ENCODE peak calls at places on chromosomes 11 and 22, in five cellular contexts. X, W, P, T and C are unnamed samples.

GRCh38 chr11:92830382-92831148 is 138.9 kb upstream of the MTNR1B start:
- DNase-seq in X (no peak), W (no peak), P (no peak), T (no peak), C (no peak)

GRCh38 chr11:68412593-68413475 is 47.7 kb upstream of the PPP6R3 start:
- DNase-seq in X (no peak), W (no peak), P (no peak), T (no peak), C (peak; percentile 85)

GRCh38 chr11:122141757-122142156 is 25.7 kb upstream of the BLID start:
- DNase-seq in X (no peak), W (no peak), P (no peak), T (no peak), C (no peak)

GRCh38 chr22:44085743-44086741 is 61.9 kb downstream of the PARVB start:
- DNase-seq in X (peak; percentile 52), W (peak; percentile 50), P (peak; percentile 10), T (peak; percentile 43), C (peak; percentile 27)

GRCh38 chr11:47541070-47541469 is 11.9 kb downstream of the CELF1 start:
- DNase-seq in X (no peak), W (no peak), P (no peak), T (no peak), C (no peak)

GRCh38 chr11:46006418-46007070 is 84.1 kb downstream of the LARGE2 start:
- DNase-seq in X (peak; percentile 63), W (peak; percentile 87), P (no peak), T (peak; percentile 71), C (peak; percentile 37)

GRCh38 chr11:75558939-75559843 is 2.9 kb upstream of the SERPINH1 start:
- DNase-seq in X (no peak), W (peak; percentile 84), P (no peak), T (no peak), C (no peak)

GRCh38 chr22:49601614-49602321 is 225.9 kb downstream of the BRD1 start:
- DNase-seq in X (no peak), W (no peak), P (no peak), T (no peak), C (no peak)

GRCh38 chr11:104161751-104162450 is 2.0 kb downstream of the PDGFD start:
- DNase-seq in X (no peak), W (no peak), P (no peak), T (no peak), C (no peak)

GRCh38 chr11:130801287-130802146 is 114.8 kb downstream of the SNX19 start:
- DNase-seq in X (no peak), W (no peak), P (no peak), T (no peak), C (no peak)

GRCh38 chr22:50274311-50274710 is 4.1 kb upstream of the MAPK11 start:
- DNase-seq in X (no peak), W (peak; percentile 64), P (no peak), T (peak; percentile 44), C (no peak)

GRCh38 chr22:38751422-38752346 is 4.1 kb downstream of the SUN2 start:
- DNase-seq in X (no peak), W (no peak), P (no peak), T (no peak), C (peak; percentile 65)

GRCh38 chr11:64844330-64845124 is at the start of gene CDC42BPG:
- DNase-seq in X (peak; percentile 57), W (peak; percentile 89), P (no peak), T (peak; percentile 27), C (no peak)

GRCh38 chr11:119584193-119585037 is 144.6 kb downstream of the NECTIN1 start:
- DNase-seq in X (no peak), W (peak; percentile 80), P (peak; percentile 70), T (no peak), C (no peak)

GRCh38 chr11:118923721-118924587 is 1.8 kb downstream of the BCL9L start:
- DNase-seq in X (no peak), W (peak; percentile 30), P (no peak), T (no peak), C (no peak)

GRCh38 chr11:44611088-44611487 is 45.6 kb downstream of the CD82 start:
- DNase-seq in X (no peak), W (no peak), P (no peak), T (no peak), C (no peak)

GRCh38 chr11:78812513-78813293 is 238.0 kb upstream of the NARS2 start:
- DNase-seq in X (no peak), W (no peak), P (no peak), T (no peak), C (no peak)

GRCh38 chr11:102990145-102990544 is 34.6 kb upstream of the MMP13 start:
- DNase-seq in X (no peak), W (no peak), P (no peak), T (no peak), C (no peak)

GRCh38 chr22:50584106-50585096 is 1.8 kb upstream of the CHKB start:
- DNase-seq in X (no peak), W (no peak), P (no peak), T (peak; percentile 18), C (no peak)

GRCh38 chr11:35099278-35100018 is 39.5 kb upstream of the CD44 start:
- DNase-seq in X (no peak), W (no peak), P (no peak), T (no peak), C (no peak)

GRCh38 chr11:112525270-112525669 is 264.6 kb upstream of the PLET1 start:
- DNase-seq in X (no peak), W (no peak), P (no peak), T (no peak), C (no peak)

GRCh38 chr11:61749607-61750217 is 2.7 kb upstream of the MYRF start:
- DNase-seq in X (no peak), W (peak; percentile 92), P (no peak), T (peak; percentile 72), C (no peak)

GRCh38 chr22:38271927-38272372 is 860 bp downstream of the TMEM184B start:
- DNase-seq in X (no peak), W (no peak), P (peak; percentile 29), T (no peak), C (no peak)

GRCh38 chr11:45180888-45181594 is 34.6 kb downstream of the PRDM11 start:
- DNase-seq in X (peak; percentile 31), W (peak; percentile 37), P (no peak), T (no peak), C (no peak)

GRCh38 chr22:46147471-46148267 is 2.7 kb upstream of the PPARA start:
- DNase-seq in X (no peak), W (no peak), P (no peak), T (peak; percentile 73), C (no peak)

GRCh38 chr22:45237065-45237990 is 3.4 kb downstream of the KIAA0930 start:
- DNase-seq in X (no peak), W (no peak), P (no peak), T (peak; percentile 39), C (no peak)

GRCh38 chr11:95108159-95108611 is 18.5 kb downstream of the ENDOD1 start:
- DNase-seq in X (no peak), W (peak; percentile 41), P (no peak), T (no peak), C (no peak)

GRCh38 chr11:83544871-83545270 is 258.7 kb upstream of the CCDC90B start:
- DNase-seq in X (no peak), W (no peak), P (no peak), T (no peak), C (no peak)

GRCh38 chr11:120515186-120515723 is 3.7 kb downstream of the GRIK4 start:
- DNase-seq in X (no peak), W (no peak), P (no peak), T (no peak), C (no peak)

GRCh38 chr11:19511066-19511412 is 201.6 kb upstream of the NAV2 start:
- DNase-seq in X (no peak), W (no peak), P (no peak), T (no peak), C (no peak)

GRCh38 chr11:120363436-120363835 is 27.2 kb downstream of the ARHGEF12 start:
- DNase-seq in X (no peak), W (no peak), P (no peak), T (no peak), C (no peak)

GRCh38 chr11:3834349-3835099 is 6.2 kb downstream of the RHOG start:
- DNase-seq in X (no peak), W (peak; percentile 96), P (no peak), T (no peak), C (no peak)

GRCh38 chr11:64095286-64095825 is 59.6 kb downstream of the FLRT1 start:
- DNase-seq in X (no peak), W (no peak), P (no peak), T (no peak), C (no peak)

GRCh38 chr11:31327417-31327816 is 42.1 kb downstream of the DCDC1 start:
- DNase-seq in X (no peak), W (no peak), P (no peak), T (no peak), C (no peak)

GRCh38 chr11:8282621-8283509 is 19.2 kb upstream of the LMO1 start:
- DNase-seq in X (no peak), W (no peak), P (no peak), T (no peak), C (no peak)

GRCh38 chr22:31102441-31103081 is 4.8 kb downstream of the SELENOM start:
- DNase-seq in X (no peak), W (peak; percentile 47), P (no peak), T (peak; percentile 84), C (no peak)
- TF ChIP-seq SRF in X (no peak), W (no peak), P (no peak), T (peak; percentile 53), C (no peak)

GRCh38 chr11:2220173-2220771 is 48.7 kb upstream of the TH start:
- DNase-seq in X (no peak), W (no peak), P (no peak), T (no peak), C (no peak)

GRCh38 chr11:2218234-2218633 is 46.6 kb upstream of the TH start:
- DNase-seq in X (no peak), W (no peak), P (no peak), T (no peak), C (no peak)

GRCh38 chr11:2221024-2221423 is 49.4 kb downstream of the ASCL2 start:
- DNase-seq in X (no peak), W (no peak), P (no peak), T (no peak), C (no peak)

GRCh38 chr11:2217211-2218081 is 45.8 kb upstream of the TH start:
- DNase-seq in X (no peak), W (no peak), P (no peak), T (no peak), C (no peak)

GRCh38 chr11:2219318-2220017 is 47.9 kb upstream of the TH start:
- DNase-seq in X (no peak), W (no peak), P (no peak), T (no peak), C (no peak)
- TF ChIP-seq SRF in X (no peak), W (no peak), P (no peak), T (no peak), C (no peak)

DNA sequence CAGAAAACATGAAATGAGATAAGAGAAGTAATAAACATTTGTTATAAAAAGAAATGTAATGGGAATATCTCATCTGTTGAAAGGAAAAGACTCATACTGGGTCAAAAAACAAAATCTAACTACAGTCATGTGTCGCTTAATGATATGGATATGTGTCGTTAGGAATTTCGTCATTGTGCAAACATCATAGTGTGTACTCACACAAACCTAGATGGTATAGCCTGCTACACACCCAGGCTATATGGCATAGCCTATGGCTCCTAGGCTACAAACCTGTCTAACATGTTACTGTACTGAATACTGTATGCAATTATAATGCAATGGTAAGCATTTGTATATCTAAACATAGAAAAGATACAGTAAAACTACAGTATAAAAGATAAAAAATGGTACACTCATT is 89.8 kb upstream of the ZC3H12C start:
- DNase-seq in X (no peak), W (no peak), P (no peak), T (no peak), C (no peak)
- TF ChIP-seq SRF in X (no peak), W (no peak), P (no peak), T (no peak), C (no peak)

GRCh38 chr11:18140145-18140544 is 7.8 kb downstream of the MRGPRX3 start:
- DNase-seq in X (no peak), W (no peak), P (no peak), T (no peak), C (no peak)
- TF ChIP-seq SRF in X (no peak), W (no peak), P (no peak), T (no peak), C (no peak)